ENCODE peak calls at places on chromosomes 13 and 19, in five cellular contexts. T is GM13977; V is NCI-H2107; I is choroid plexus epithelial cell; M is stimulated activated CD4-positive, alpha-beta T cell treated with anti-CD3 and anti-CD28 coated beads, Interleukin-4, amount 100 ng/mL, for 48 hours. R is an unnamed sample.

GRCh38 chr13:83498045-83498444 is 384.2 kb downstream of the SLITRK1 start:
- DNase-seq in T (no peak), V (no peak), I (no peak), M (no peak), R (no peak)

GRCh38 chr19:18204394-18205179 is 745 bp upstream of the RAB3A start:
- DNase-seq in T (no peak), V (no peak), I (no peak), M (no peak), R (peak)

GRCh38 chr13:112446867-112447266 is 70.7 kb downstream of the SPACA7 start:
- DNase-seq in T (peak), V (no peak), I (no peak), M (no peak), R (no peak)

GRCh38 chr13:75236774-75237173 is 245.2 kb downstream of the TBC1D4 start:
- DNase-seq in T (no peak), V (no peak), I (peak), M (no peak), R (no peak)

GRCh38 chr13:113291997-113292862 is 4.8 kb upstream of the LAMP1 start:
- DNase-seq in T (no peak), V (no peak), I (peak), M (no peak), R (no peak)

GRCh38 chr19:38737921-38738731 is 6.1 kb downstream of the CAPN12 start:
- DNase-seq in T (no peak), V (no peak), I (no peak), M (no peak), R (peak)

GRCh38 chr13:30017880-30018279 is 167.5 kb upstream of the UBL3 start:
- DNase-seq in T (no peak), V (no peak), I (peak), M (no peak), R (no peak)

GRCh38 chr19:4172861-4173473 is 9.4 kb downstream of the SIRT6 start:
- DNase-seq in T (peak), V (no peak), I (peak), M (peak), R (peak)

GRCh38 chr19:33277434-33277833 is 24.9 kb downstream of the CEBPA start:
- DNase-seq in T (no peak), V (no peak), I (no peak), M (no peak), R (no peak)

GRCh38 chr19:53868091-53868891 is 608 bp downstream of the MYADM start:
- DNase-seq in T (peak), V (no peak), I (peak), M (no peak), R (peak)

GRCh38 chr19:10334340-10335148 is 1.2 kb upstream of the RAVER1 start:
- DNase-seq in T (no peak), V (no peak), I (peak), M (peak), R (peak)

GRCh38 chr19:35144600-35145436 is 1.8 kb downstream of the FXYD7 start:
- DNase-seq in T (no peak), V (no peak), I (no peak), M (no peak), R (no peak)

GRCh38 chr19:14361824-14362223 is 19.4 kb upstream of the ADGRE5 start:
- DNase-seq in T (peak), V (no peak), I (no peak), M (no peak), R (no peak)

GRCh38 chr19:3818479-3818878 is 32.3 kb upstream of the MATK start:
- DNase-seq in T (no peak), V (no peak), I (peak), M (peak), R (no peak)

GRCh38 chr19:37975071-37975470 is 68.1 kb downstream of the SIPA1L3 start:
- DNase-seq in T (no peak), V (no peak), I (no peak), M (no peak), R (peak)

GRCh38 chr13:111642156-111642767 is 321.8 kb downstream of the TEX29 start:
- DNase-seq in T (no peak), V (no peak), I (no peak), M (no peak), R (no peak)

GRCh38 chr13:82713681-82714405 is 1168.4 kb downstream of the SLITRK1 start:
- DNase-seq in T (no peak), V (no peak), I (peak), M (no peak), R (no peak)

GRCh38 chr13:95382411-95382810 is 81.2 kb upstream of the ABCC4 start:
- DNase-seq in T (no peak), V (no peak), I (no peak), M (no peak), R (no peak)

GRCh38 chr19:48516536-48516935 is 4.9 kb upstream of the LMTK3 start:
- DNase-seq in T (no peak), V (no peak), I (no peak), M (no peak), R (no peak)

GRCh38 chr19:54667217-54667616 is 4.4 kb downstream of the LILRB4 start:
- DNase-seq in T (no peak), V (no peak), I (no peak), M (no peak), R (no peak)

GRCh38 chr19:1113986-1114483 is 10.2 kb downstream of the GPX4 start:
- DNase-seq in T (no peak), V (no peak), I (no peak), M (no peak), R (no peak)

GRCh38 chr13:73303858-73304257 is 245.1 kb downstream of the KLF5 start:
- DNase-seq in T (no peak), V (no peak), I (peak), M (peak), R (no peak)

GRCh38 chr19:10290876-10291553 is 1.3 kb downstream of the ICAM5 start:
- DNase-seq in T (peak), V (no peak), I (peak), M (no peak), R (no peak)

GRCh38 chr13:111977184-111977516 is 89.8 kb upstream of the SOX1 start:
- DNase-seq in T (no peak), V (no peak), I (no peak), M (no peak), R (no peak)

GRCh38 chr19:20247016-20247683 is 80.1 kb downstream of the ZNF486 start:
- DNase-seq in T (no peak), V (no peak), I (peak), M (peak), R (no peak)

GRCh38 chr13:73138276-73138950 is 79.6 kb downstream of the KLF5 start:
- DNase-seq in T (no peak), V (no peak), I (peak), M (no peak), R (no peak)

GRCh38 chr13:68380041-68380973 is 1150.2 kb upstream of the PCDH9 start:
- DNase-seq in T (no peak), V (no peak), I (no peak), M (no peak), R (no peak)

GRCh38 chr13:110044521-110045200 is 258.3 kb upstream of the IRS2 start:
- DNase-seq in T (no peak), V (no peak), I (peak), M (no peak), R (no peak)

GRCh38 chr13:113105032-113105993 is at the start of gene F7:
- DNase-seq in T (no peak), V (no peak), I (no peak), M (no peak), R (no peak)

GRCh38 chr13:109336730-109337129 is 449.7 kb downstream of the IRS2 start:
- DNase-seq in T (no peak), V (no peak), I (peak), M (no peak), R (no peak)

GRCh38 chr13:114013952-114014629 is 40.2 kb upstream of the C13orf46 start:
- DNase-seq in T (no peak), V (no peak), I (no peak), M (no peak), R (no peak)

GRCh38 chr13:94470126-94470525 is 9.4 kb downstream of the DCT start:
- DNase-seq in T (no peak), V (no peak), I (no peak), M (no peak), R (no peak)

GRCh38 chr19:38252935-38253691 is 3.1 kb downstream of the PPP1R14A start:
- DNase-seq in T (peak), V (no peak), I (no peak), M (no peak), R (no peak)

GRCh38 chr13:35979378-35979911 is 151.7 kb downstream of the DCLK1 start:
- DNase-seq in T (no peak), V (no peak), I (peak), M (no peak), R (peak)

R was measured in sciatic nerve.